ENCODE peak calls at places on chromosomes 7 and 10, in five cellular contexts. B is RWPE1, U is transverse colon, Y is NCI-H1092 treated with DMSO at 0.1 percent for 48 hours, T is AG09319. N is an unnamed sample.

GRCh38 chr10:11746883-11747539 is 4.8 kb downstream of the ECHDC3 start:
- DNase-seq in B (no peak), U (no peak), Y (no peak), T (no peak), N (no peak)

GRCh38 chr10:87659571-87660483 is at the start of gene PAPSS2:
- DNase-seq in B (peak; percentile 37), U (peak; percentile 74), Y (peak; percentile 6), T (peak; percentile 30), N (no peak)

GRCh38 chr10:103941801-103942200 is 23.8 kb upstream of the STN1 start:
- DNase-seq in B (peak; percentile 87), U (no peak), Y (no peak), T (no peak), N (no peak)

GRCh38 chr7:26046150-26046549 is 105.8 kb upstream of the NFE2L3 start:
- DNase-seq in B (no peak), U (peak; percentile 25), Y (no peak), T (no peak), N (no peak)

GRCh38 chr7:99242667-99243066 is 30.0 kb upstream of the MYH16 start:
- DNase-seq in B (no peak), U (no peak), Y (no peak), T (no peak), N (no peak)

GRCh38 chr10:48774416-48775205 is 89.9 kb downstream of the WDFY4 start:
- DNase-seq in B (no peak), U (no peak), Y (no peak), T (no peak), N (no peak)

GRCh38 chr10:123377883-123378282 is 223.7 kb downstream of the BUB3 start:
- DNase-seq in B (no peak), U (no peak), Y (no peak), T (no peak), N (no peak)

GRCh38 chr7:155509025-155509724 is 37.2 kb downstream of the CNPY1 start:
- DNase-seq in B (no peak), U (no peak), Y (peak; percentile 75), T (no peak), N (no peak)

GRCh38 chr7:94042381-94042780 is 38.2 kb upstream of the BET1 start:
- DNase-seq in B (no peak), U (no peak), Y (no peak), T (no peak), N (no peak)

GRCh38 chr7:121081327-121081936 is 92.9 kb downstream of the CPED1 start:
- DNase-seq in B (peak; percentile 20), U (no peak), Y (peak; percentile 75), T (peak; percentile 48), N (no peak)

GRCh38 chr10:99325261-99325660 is 3.9 kb upstream of the CNNM1 start:
- DNase-seq in B (no peak), U (no peak), Y (no peak), T (no peak), N (no peak)

GRCh38 chr10:104309980-104310978 is 28.0 kb downstream of the ITPRIP start:
- DNase-seq in B (no peak), U (no peak), Y (no peak), T (peak; percentile 56), N (no peak)

GRCh38 chr10:19839552-19839951 is 23.3 kb downstream of the PLXDC2 start:
- DNase-seq in B (no peak), U (no peak), Y (no peak), T (no peak), N (no peak)

GRCh38 chr10:21524526-21525366 is 736 bp downstream of the SKIDA1 start:
- DNase-seq in B (no peak), U (no peak), Y (peak; percentile 73), T (no peak), N (no peak)

GRCh38 chr7:72336887-72337821 is 75.0 kb downstream of the CALN1 start:
- DNase-seq in B (no peak), U (no peak), Y (no peak), T (no peak), N (no peak)

GRCh38 chr7:12759112-12759511 is 71.7 kb downstream of the ARL4A start:
- DNase-seq in B (no peak), U (no peak), Y (peak; percentile 48), T (no peak), N (no peak)

N was measured in T-cell.